ENCODE peak calls at places on chromosomes 16 and 17, in eight cellular contexts. O, F, A, M, T, Z, N and L are unnamed samples. For H3K9me3, the result is how much of the 10 kb centered on the place peaks cover.

GRCh38 chr17:39096435-39097158 is 54.8 kb downstream of the PLXDC1 start:
- DNase-seq in Z (no peak), A (no peak), M (no peak), N (peak), T (no peak), O (no peak), F (no peak), L (peak)

GRCh38 chr17:76593338-76593737 is 7.7 kb upstream of the ST6GALNAC2 start:
- DNase-seq in O (no peak), A (no peak), T (no peak), M (no peak), F (no peak), N (no peak), Z (no peak), L (no peak)

GRCh38 chr16:19284207-19284606 is 1.3 kb upstream of the CLEC19A start:
- DNase-seq in F (no peak), T (peak), A (no peak), M (peak), O (peak), N (no peak), Z (peak), L (no peak)

GRCh38 chr17:27586203-27586701 is 44.7 kb upstream of the LGALS9 start:
- DNase-seq in N (no peak), Z (no peak), T (no peak), A (no peak), M (no peak), F (no peak), O (no peak), L (no peak)

GRCh38 chr17:18160128-18160856 is 23.3 kb upstream of the ALKBH5 start:
- DNase-seq in T (no peak), F (no peak), Z (no peak), N (no peak), M (no peak), A (no peak), O (no peak), L (no peak)

GRCh38 chr16:56332464-56333079 is 92.8 kb downstream of the AMFR start:
- DNase-seq in F (peak), Z (no peak), T (peak), O (peak), M (peak), N (no peak), A (peak), L (peak)

GRCh38 chr16:8936421-8936820 is 27.3 kb downstream of the USP7 start:
- DNase-seq in Z (no peak), N (peak), F (no peak), T (no peak), O (no peak), M (no peak), A (no peak), L (no peak)

GRCh38 chr17:33802349-33803272 is 452.5 kb upstream of the CCL2 start:
- DNase-seq in A (no peak), T (no peak), O (no peak), N (no peak), Z (no peak), F (no peak), M (no peak), L (no peak)

GRCh38 chr16:48497129-48497528 is 111.9 kb upstream of the SIAH1 start:
- DNase-seq in N (no peak), O (no peak), A (no peak), Z (no peak), F (no peak), M (no peak), T (no peak), L (no peak)

GRCh38 chr16:75938818-75939217 is 212.5 kb upstream of the CPHXL start:
- DNase-seq in A (no peak), F (no peak), M (no peak), N (no peak), Z (no peak), T (no peak), O (no peak), L (no peak)

GRCh38 chr16:55912022-55912421 is 36.8 kb upstream of the CES5A start:
- DNase-seq in O (no peak), F (peak), N (no peak), Z (no peak), A (no peak), T (no peak), M (peak), L (no peak)

GRCh38 chr16:57284206-57284951 is at the start of gene PLLP:
- DNase-seq in F (peak), T (peak), O (no peak), Z (no peak), N (peak), M (no peak), A (no peak), L (peak)

GRCh38 chr17:63445571-63446217 is 412 bp downstream of the CYB561 start:
- DNase-seq in M (no peak), O (no peak), A (no peak), N (peak), T (peak), F (peak), Z (no peak), L (peak)

GRCh38 chr17:32719702-32720101 is 157.2 kb downstream of the MYO1D start:
- DNase-seq in T (no peak), N (no peak), F (no peak), A (no peak), O (no peak), Z (no peak), M (no peak), L (no peak)

GRCh38 chr16:19858006-19858653 is 26.5 kb downstream of the GPRC5B start:
- DNase-seq in M (no peak), F (no peak), A (no peak), O (no peak), Z (no peak), N (no peak), T (no peak), L (no peak)

GRCh38 chr17:39942076-39942475 is 14.5 kb downstream of the LRRC3C start:
- DNase-seq in M (no peak), Z (no peak), T (no peak), F (no peak), A (no peak), N (no peak), O (no peak), L (no peak)

GRCh38 chr17:72338847-72339790 is 218.3 kb downstream of the SOX9 start:
- DNase-seq in N (no peak), F (peak), O (no peak), A (no peak), T (no peak), Z (no peak), M (no peak), L (no peak)

GRCh38 chr16:72291531-72291981 is 119.6 kb upstream of the PMFBP1 start:
- DNase-seq in A (no peak), Z (no peak), T (no peak), F (no peak), M (no peak), N (no peak), O (no peak), L (no peak)

GRCh38 chr17:44911133-44912001 is 3.9 kb downstream of the GFAP start:
- DNase-seq in A (peak), F (peak), T (peak), N (peak), M (peak), O (no peak), Z (no peak), L (peak)

GRCh38 chr16:68790130-68790761 is 53.1 kb upstream of the TANGO6 start:
- DNase-seq in T (no peak), N (no peak), O (no peak), M (no peak), A (no peak), F (no peak), Z (no peak), L (peak)

GRCh38 chr16:35689764-35690163 is 2230.4 kb downstream of the TP53TG3F start:
- DNase-seq in T (no peak), M (no peak), O (no peak), A (no peak), N (no peak), F (no peak), Z (no peak), L (no peak)

GRCh38 chr16:35687071-35687470 is 2227.7 kb downstream of the TP53TG3F start:
- DNase-seq in A (no peak), M (no peak), Z (no peak), N (no peak), T (no peak), O (no peak), F (no peak), L (no peak)

GRCh38 chr16:35687781-35688180 is 2228.4 kb downstream of the TP53TG3F start:
- DNase-seq in T (no peak), N (no peak), Z (no peak), M (no peak), O (no peak), F (no peak), A (no peak), L (no peak)

GRCh38 chr16:35686595-35686994 is 2227.2 kb downstream of the TP53TG3F start:
- DNase-seq in M (no peak), T (no peak), N (no peak), Z (no peak), O (no peak), F (no peak), A (no peak), L (no peak)

GRCh38 chr16:35685085-35685484 is 2225.7 kb downstream of the TP53TG3F start:
- DNase-seq in N (no peak), F (no peak), Z (no peak), M (no peak), T (no peak), A (no peak), O (no peak), L (no peak)
- H3K9me3 ChIP-seq in N (under half), F (under half), Z (under half), M (under half), T (under half), A (under half), O (under half), L (under half)

DNA sequence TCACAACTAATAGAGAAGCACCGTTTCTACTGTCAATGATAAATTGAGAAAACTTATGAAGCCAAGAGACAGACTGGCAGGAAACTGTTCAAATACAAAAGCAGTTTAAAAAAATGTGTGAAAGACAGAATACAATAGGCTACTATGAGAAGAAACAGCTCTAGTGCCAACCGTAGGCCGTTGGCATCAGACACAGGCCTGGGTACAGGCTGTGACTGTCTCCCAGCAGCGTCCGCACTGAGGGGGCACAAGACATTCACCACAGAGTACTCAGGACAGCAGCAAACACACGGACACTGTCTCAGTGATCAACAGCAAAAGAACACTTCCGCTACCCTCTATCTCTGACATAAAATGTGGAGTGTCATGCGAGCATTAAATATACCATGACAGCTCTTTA is 7.8 kb upstream of the C1QBP start:
- DNase-seq in N (no peak), T (no peak), M (no peak), A (no peak), O (no peak), Z (no peak), F (no peak), L (no peak)
- H3K4me3 ChIP-seq in N (no peak), T (no peak), M (no peak), A (no peak), O (no peak), Z (no peak), F (no peak), L (no peak)

GRCh38 chr16:24007934-24008333 is 172.2 kb downstream of the PRKCB start:
- DNase-seq in T (no peak), F (no peak), M (no peak), Z (no peak), O (no peak), N (no peak), A (no peak), L (no peak)
- H3K9me3 ChIP-seq in T (under half), F (under half), M (under half), Z (under half), O (under half), N (under half), A (under half), L (under half)

GRCh38 chr17:78381601-78382168 is 3.2 kb downstream of the PGS1 start:
- DNase-seq in A (no peak), F (no peak), O (no peak), N (peak), T (no peak), M (no peak), Z (no peak), L (no peak)
- H3K4me3 ChIP-seq in A (no peak), F (no peak), O (no peak), N (peak), T (peak), M (no peak), Z (no peak), L (no peak)